ENCODE peak calls at places on chromosomes 6 and 20, in four cellular contexts. E, X, R and A are unnamed samples.

GRCh38 chr20:35091808-35092523 is 641 bp downstream of the TRPC4AP start:
- DNase-seq in E (peak), X (peak), R (no peak), A (no peak)

GRCh38 chr6:143271024-143271423 is 179.5 kb downstream of the ADAT2 start:
- DNase-seq in E (no peak), X (no peak), R (peak), A (no peak)

GRCh38 chr6:157898169-157898568 is 75.1 kb downstream of the SNX9 start:
- DNase-seq in E (no peak), X (no peak), R (no peak), A (no peak)

GRCh38 chr20:23639490-23639958 is 1.8 kb upstream of the CST3 start:
- DNase-seq in E (no peak), X (no peak), R (no peak), A (no peak)

GRCh38 chr6:113953346-113953745 is 17.6 kb downstream of the HDAC2 start:
- DNase-seq in E (no peak), X (no peak), R (no peak), A (no peak)

GRCh38 chr20:46210672-46211330 is 92.7 kb downstream of the CD40 start:
- DNase-seq in E (no peak), X (no peak), R (no peak), A (no peak)

GRCh38 chr20:36439040-36439730 is 102.1 kb upstream of the MYL9 start:
- DNase-seq in E (peak), X (peak), R (peak), A (no peak)

GRCh38 chr6:84618836-84619235 is 145.6 kb downstream of the TBX18 start:
- DNase-seq in E (no peak), X (no peak), R (peak), A (no peak)

GRCh38 chr6:39377530-39377929 is 55.0 kb upstream of the KCNK16 start:
- DNase-seq in E (no peak), X (peak), R (peak), A (no peak)

GRCh38 chr6:33989016-33989854 is 156.7 kb downstream of the GRM4 start:
- DNase-seq in E (peak), X (no peak), R (no peak), A (no peak)

GRCh38 chr20:25317351-25318075 is 69.6 kb downstream of the PYGB start:
- DNase-seq in E (no peak), X (no peak), R (no peak), A (peak)

GRCh38 chr6:110681543-110682459 is 133.5 kb downstream of the CDK19 start:
- DNase-seq in E (no peak), X (no peak), R (no peak), A (no peak)

GRCh38 chr6:99434702-99435530 is 9.8 kb upstream of the PNISR start:
- DNase-seq in E (no peak), X (no peak), R (no peak), A (no peak)

GRCh38 chr6:108114861-108115597 is 40.5 kb upstream of the OSTM1 start:
- DNase-seq in E (peak), X (no peak), R (peak), A (no peak)

GRCh38 chr6:45423111-45423900 is 45.6 kb upstream of the SUPT3H start:
- DNase-seq in E (peak), X (no peak), R (peak), A (peak)

GRCh38 chr6:160132776-160133338 is 11.2 kb downstream of the SLC22A1 start:
- DNase-seq in E (no peak), X (no peak), R (no peak), A (no peak)

GRCh38 chr20:34529742-34530141 is 13.5 kb downstream of the DYNLRB1 start:
- DNase-seq in E (no peak), X (no peak), R (no peak), A (no peak)

GRCh38 chr6:106517699-106518098 is 111.6 kb downstream of the RTN4IP1 start:
- DNase-seq in E (no peak), X (no peak), R (no peak), A (no peak)

GRCh38 chr6:130853555-130854183 is 26.5 kb downstream of the SMLR1 start:
- DNase-seq in E (no peak), X (no peak), R (no peak), A (no peak)

GRCh38 chr20:41717464-41717863 is 99.3 kb upstream of the CHD6 start:
- DNase-seq in E (no peak), X (peak), R (peak), A (no peak)

GRCh38 chr6:135319819-135320218 is 138.7 kb downstream of the MYB start:
- DNase-seq in E (no peak), X (no peak), R (no peak), A (no peak)

GRCh38 chr6:42449917-42450313 is 1.8 kb downstream of the TRERF1 start:
- DNase-seq in E (no peak), X (no peak), R (no peak), A (no peak)

GRCh38 chr20:53335509-53335908 is 258.1 kb downstream of the ZNF217 start:
- DNase-seq in E (no peak), X (no peak), R (no peak), A (no peak)

GRCh38 chr6:6654599-6655575 is 66.4 kb downstream of the LY86 start:
- DNase-seq in E (peak), X (no peak), R (no peak), A (no peak)